ENCODE peak calls at places on chromosome 4, in ten cellular contexts. V, F, S, K, O, T, N, C, P and U are unnamed samples.

GRCh38 chr4:42280327-42281095 is 116.8 kb upstream of the SHISA3 start:
- DNase-seq in V (no peak), F (peak), S (peak), K (peak), O (peak), T (no peak), N (peak), C (peak), P (no peak), U (peak)

GRCh38 chr4:176340871-176341685 is 21.3 kb downstream of the SPCS3 start:
- DNase-seq in V (peak), F (peak), S (peak), K (peak), O (peak), T (no peak), N (peak), C (peak), P (peak), U (peak)

GRCh38 chr4:107098403-107098802 is 62.3 kb upstream of the DKK2 start:
- DNase-seq in V (no peak), F (no peak), S (no peak), K (no peak), O (no peak), T (no peak), N (no peak), C (no peak), P (no peak), U (no peak)

GRCh38 chr4:189143255-189143654 is 797.4 kb upstream of the FRG1 start:
- DNase-seq in V (peak), F (no peak), S (no peak), K (no peak), O (no peak), T (no peak), N (no peak), C (peak), P (no peak), U (no peak)

GRCh38 chr4:149708513-149709175 is 107.0 kb downstream of the IQCM start:
- DNase-seq in V (peak), F (no peak), S (no peak), K (no peak), O (no peak), T (no peak), N (no peak), C (peak), P (peak), U (no peak)

GRCh38 chr4:73904491-73904890 is 35.3 kb downstream of the CXCL1 start:
- DNase-seq in V (no peak), F (no peak), S (no peak), K (no peak), O (no peak), T (no peak), N (no peak), C (no peak), P (no peak), U (no peak)

GRCh38 chr4:10587697-10588096 is 96.9 kb downstream of the CLNK start:
- DNase-seq in V (no peak), F (no peak), S (no peak), K (no peak), O (no peak), T (no peak), N (no peak), C (no peak), P (peak), U (no peak)

GRCh38 chr4:158807696-158808095 is 38.9 kb downstream of the FNIP2 start:
- DNase-seq in V (no peak), F (no peak), S (no peak), K (no peak), O (no peak), T (no peak), N (no peak), C (no peak), P (no peak), U (no peak)

GRCh38 chr4:136651278-136651667 is 881.0 kb downstream of the PCDH18 start:
- DNase-seq in V (no peak), F (no peak), S (no peak), K (no peak), O (no peak), T (no peak), N (no peak), C (no peak), P (peak), U (no peak)

GRCh38 chr4:182141046-182141445 is 102.2 kb upstream of the TENM3 start:
- DNase-seq in V (no peak), F (peak), S (no peak), K (no peak), O (no peak), T (no peak), N (peak), C (no peak), P (peak), U (no peak)

GRCh38 chr4:40238008-40238699 is 41.3 kb downstream of the RHOH start:
- DNase-seq in V (no peak), F (no peak), S (no peak), K (no peak), O (no peak), T (no peak), N (no peak), C (no peak), P (no peak), U (no peak)

GRCh38 chr4:52579602-52580272 is 79.4 kb downstream of the USP46 start:
- DNase-seq in V (no peak), F (no peak), S (no peak), K (no peak), O (no peak), T (no peak), N (no peak), C (no peak), P (no peak), U (no peak)

GRCh38 chr4:153228512-153229145 is 24.4 kb downstream of the TRIM2 start:
- DNase-seq in V (no peak), F (no peak), S (no peak), K (no peak), O (no peak), T (no peak), N (no peak), C (no peak), P (no peak), U (no peak)

GRCh38 chr4:155304375-155304774 is 72.4 kb downstream of the MAP9 start:
- DNase-seq in V (no peak), F (no peak), S (no peak), K (no peak), O (no peak), T (no peak), N (no peak), C (peak), P (no peak), U (no peak)

GRCh38 chr4:110633358-110634319 is 10.8 kb upstream of the PITX2 start:
- DNase-seq in V (no peak), F (peak), S (peak), K (no peak), O (no peak), T (no peak), N (no peak), C (no peak), P (no peak), U (no peak)

GRCh38 chr4:172985552-172985951 is 183.1 kb upstream of the GALNT7 start:
- DNase-seq in V (no peak), F (no peak), S (no peak), K (no peak), O (no peak), T (no peak), N (no peak), C (no peak), P (peak), U (no peak)

GRCh38 chr4:66688674-66689073 is 856.6 kb downstream of the CENPC start:
- DNase-seq in V (peak), F (no peak), S (no peak), K (no peak), O (no peak), T (no peak), N (peak), C (peak), P (peak), U (no peak)

GRCh38 chr4:28277931-28278330 is 1417.3 kb downstream of the STIM2 start:
- DNase-seq in V (no peak), F (no peak), S (no peak), K (no peak), O (no peak), T (no peak), N (no peak), C (no peak), P (no peak), U (no peak)

GRCh38 chr4:112589207-112589606 is 47.5 kb downstream of the ZGRF1 start:
- DNase-seq in V (peak), F (no peak), S (no peak), K (no peak), O (no peak), T (no peak), N (no peak), C (peak), P (peak), U (peak)

GRCh38 chr4:625631-626031 is 258 bp downstream of the PDE6B start:
- DNase-seq in V (no peak), F (no peak), S (no peak), K (no peak), O (no peak), T (no peak), N (no peak), C (no peak), P (no peak), U (no peak)

GRCh38 chr4:174789666-174790065 is 39.4 kb downstream of the GLRA3 start:
- DNase-seq in V (no peak), F (no peak), S (no peak), K (no peak), O (no peak), T (no peak), N (no peak), C (no peak), P (no peak), U (no peak)

GRCh38 chr4:74543983-74544382 is 99.0 kb downstream of the AREG start:
- DNase-seq in V (peak), F (no peak), S (no peak), K (no peak), O (no peak), T (no peak), N (no peak), C (peak), P (peak), U (peak)

GRCh38 chr4:121277194-121278105 is 103.4 kb downstream of the QRFPR start:
- DNase-seq in V (peak), F (peak), S (no peak), K (no peak), O (no peak), T (no peak), N (peak), C (peak), P (no peak), U (no peak)
- TF ChIP-seq CTCF in V (peak), F (peak), S (peak), K (peak), O (no peak), T (no peak), N (no peak), C (no peak), P (peak), U (peak)

GRCh38 chr4:36159208-36159607 is 85.1 kb downstream of the ARAP2 start:
- DNase-seq in V (no peak), F (no peak), S (no peak), K (no peak), O (no peak), T (no peak), N (no peak), C (no peak), P (no peak), U (no peak)
- TF ChIP-seq CTCF in V (no peak), F (no peak), S (no peak), K (no peak), O (no peak), T (no peak), N (no peak), C (no peak), P (no peak), U (peak)

GRCh38 chr4:2688281-2688680 is 67.9 kb downstream of the TNIP2 start:
- DNase-seq in V (no peak), F (no peak), S (no peak), K (no peak), O (no peak), T (no peak), N (no peak), C (no peak), P (no peak), U (no peak)
- TF ChIP-seq CTCF in V (no peak), F (no peak), S (no peak), K (no peak), O (no peak), T (no peak), N (no peak), C (no peak), P (no peak), U (no peak)

GRCh38 chr4:102600689-102601088 is 99.5 kb downstream of the NFKB1 start:
- DNase-seq in V (no peak), F (no peak), S (no peak), K (no peak), O (no peak), T (no peak), N (no peak), C (no peak), P (no peak), U (no peak)

GRCh38 chr4:102606261-102606660 is 105.1 kb downstream of the NFKB1 start:
- DNase-seq in V (no peak), F (no peak), S (no peak), K (no peak), O (no peak), T (no peak), N (no peak), C (no peak), P (no peak), U (no peak)

GRCh38 chr4:102601586-102602227 is 100.5 kb downstream of the NFKB1 start:
- DNase-seq in V (no peak), F (no peak), S (no peak), K (no peak), O (no peak), T (no peak), N (no peak), C (no peak), P (no peak), U (no peak)

GRCh38 chr4:102606846-102607440 is 105.8 kb downstream of the NFKB1 start:
- DNase-seq in V (no peak), F (no peak), S (no peak), K (no peak), O (no peak), T (no peak), N (no peak), C (no peak), P (no peak), U (no peak)

GRCh38 chr4:102604222-102604940 is 103.2 kb downstream of the NFKB1 start:
- DNase-seq in V (no peak), F (no peak), S (no peak), K (no peak), O (no peak), T (no peak), N (no peak), C (no peak), P (no peak), U (no peak)
- TF ChIP-seq CTCF in V (no peak), F (no peak), S (peak), K (no peak), O (no peak), T (no peak), N (no peak), C (no peak), P (no peak), U (no peak)

GRCh38 chr4:91116861-91117260 is 989.7 kb downstream of the CCSER1 start:
- DNase-seq in V (no peak), F (no peak), S (peak), K (no peak), O (no peak), T (no peak), N (no peak), C (peak), P (peak), U (no peak)
- TF ChIP-seq CTCF in V (no peak), F (no peak), S (peak), K (peak), O (no peak), T (no peak), N (peak), C (peak), P (peak), U (peak)

DNA sequence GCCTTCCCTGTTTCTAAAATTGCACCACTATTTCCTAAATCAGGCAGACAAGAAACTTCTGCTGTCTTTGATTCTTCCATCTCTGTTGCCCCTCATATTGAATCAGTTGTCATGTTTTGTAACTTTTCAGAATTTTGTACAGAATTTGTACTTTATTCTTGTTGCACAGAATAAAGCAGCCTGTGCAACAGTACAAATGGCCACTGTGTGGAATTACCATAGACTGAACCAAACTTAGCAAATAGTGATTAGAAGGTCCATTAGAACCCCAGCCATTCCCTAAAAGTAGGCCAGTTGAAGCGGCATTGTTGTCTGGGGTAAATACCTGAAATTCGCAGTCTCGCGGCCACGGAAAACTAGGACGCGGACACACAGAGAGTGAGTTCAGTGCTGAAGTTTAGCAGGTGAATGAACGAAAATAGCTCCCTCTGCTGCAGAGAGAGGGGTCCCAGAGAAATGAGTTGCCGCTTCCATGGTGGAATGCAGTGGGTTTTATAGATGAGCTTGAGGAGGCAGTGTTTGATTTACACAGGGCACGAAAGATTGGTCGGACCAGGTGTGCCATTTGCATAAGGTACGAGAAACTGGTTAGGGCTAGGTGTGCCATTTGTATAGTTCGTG is 71.8 kb downstream of the C4orf33 start:
- DNase-seq in V (no peak), F (peak), S (no peak), K (no peak), O (no peak), T (no peak), N (peak), C (no peak), P (no peak), U (no peak)
- TF ChIP-seq CTCF in V (no peak), F (peak), S (no peak), K (peak), O (no peak), T (no peak), N (no peak), C (no peak), P (peak), U (peak)

GRCh38 chr4:8320386-8320750 is 50.8 kb downstream of the HTRA3 start:
- DNase-seq in V (no peak), F (no peak), S (no peak), K (no peak), O (no peak), T (peak), N (no peak), C (peak), P (no peak), U (no peak)
- TF ChIP-seq CTCF in V (peak), F (no peak), S (peak), K (no peak), O (no peak), T (no peak), N (peak), C (no peak), P (peak), U (peak)

DNA sequence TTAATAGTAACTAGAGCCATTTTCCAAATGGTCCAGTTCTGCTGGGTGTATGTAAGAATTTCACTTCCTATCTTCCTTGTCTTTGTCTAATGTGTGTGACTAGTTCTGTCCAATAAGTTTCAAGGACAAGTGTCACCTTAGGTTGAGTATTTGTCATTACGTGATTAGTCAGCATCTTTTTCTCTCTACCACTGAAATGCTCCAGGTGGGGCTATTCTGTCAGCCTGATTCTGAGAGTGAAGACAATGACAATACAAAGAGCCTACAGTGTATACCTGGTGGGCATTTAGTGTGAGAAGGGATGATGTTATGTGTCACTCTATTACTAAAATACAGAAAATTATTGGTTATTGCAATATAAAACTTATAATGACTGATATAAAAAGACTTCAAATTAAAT is 876.3 kb downstream of the C4orf33 start:
- DNase-seq in V (no peak), F (no peak), S (no peak), K (no peak), O (no peak), T (no peak), N (no peak), C (peak), P (no peak), U (no peak)
- TF ChIP-seq CTCF in V (no peak), F (no peak), S (no peak), K (no peak), O (no peak), T (no peak), N (no peak), C (no peak), P (no peak), U (no peak)

GRCh38 chr4:82865592-82865991 is 25.4 kb downstream of the SEC31A start:
- DNase-seq in V (peak), F (no peak), S (no peak), K (no peak), O (no peak), T (no peak), N (no peak), C (peak), P (peak), U (peak)

GRCh38 chr4:82864336-82865001 is 26.5 kb downstream of the SEC31A start:
- DNase-seq in V (no peak), F (no peak), S (no peak), K (no peak), O (no peak), T (no peak), N (no peak), C (no peak), P (no peak), U (no peak)

GRCh38 chr4:82866706-82867385 is 24.1 kb downstream of the SEC31A start:
- DNase-seq in V (no peak), F (no peak), S (no peak), K (no peak), O (no peak), T (no peak), N (no peak), C (no peak), P (no peak), U (no peak)

GRCh38 chr4:82861529-82861928 is 29.4 kb downstream of the SEC31A start:
- DNase-seq in V (no peak), F (no peak), S (no peak), K (no peak), O (no peak), T (no peak), N (no peak), C (no peak), P (no peak), U (no peak)
- TF ChIP-seq CTCF in V (no peak), F (no peak), S (no peak), K (no peak), O (no peak), T (no peak), N (no peak), C (no peak), P (no peak), U (no peak)